ENCODE peak calls at places on chromosomes 2 and 18, in seven cellular contexts. Q is HCT116, V is PC-3, C is SK-N-SH, T is neural progenitor cell, I is MM.1S, X is GM23338. D is an unnamed sample.

GRCh38 chr2:207901401-207901800 is 123.9 kb downstream of the PLEKHM3 start:
- DNase-seq in Q (no peak), V (no peak), C (no peak), T (peak; percentile 49), I (no peak), X (no peak), D (no peak)

GRCh38 chr2:171317492-171318125 is 116.2 kb downstream of the METTL8 start:
- DNase-seq in Q (no peak), V (no peak), C (no peak), T (peak; percentile 7), I (no peak), X (no peak), D (no peak)

GRCh38 chr2:170848587-170848986 is 31.9 kb downstream of the GAD1 start:
- DNase-seq in Q (no peak), V (peak; percentile 44), C (no peak), T (no peak), I (no peak), X (no peak), D (no peak)

GRCh38 chr2:133941666-133942065 is 312.2 kb upstream of the MGAT5 start:
- DNase-seq in Q (no peak), V (no peak), C (no peak), T (no peak), I (no peak), X (peak; percentile 6), D (no peak)

GRCh38 chr2:69088471-69088870 is 75.5 kb downstream of the ANTXR1 start:
- DNase-seq in Q (no peak), V (no peak), C (no peak), T (no peak), I (no peak), X (no peak), D (no peak)

GRCh38 chr2:101263377-101263800 is 10.7 kb downstream of the CNOT11 start:
- DNase-seq in Q (no peak), V (no peak), C (no peak), T (no peak), I (no peak), X (no peak), D (no peak)

GRCh38 chr2:55609931-55610578 is 7.4 kb downstream of the PPP4R3B start:
- DNase-seq in Q (no peak), V (no peak), C (no peak), T (no peak), I (no peak), X (no peak), D (no peak)

GRCh38 chr2:147365577-147365976 is 479.3 kb upstream of the ACVR2A start:
- DNase-seq in Q (no peak), V (no peak), C (no peak), T (peak; percentile 44), I (no peak), X (no peak), D (peak; percentile 11)

GRCh38 chr2:95265182-95265581 is 9.1 kb upstream of the PROM2 start:
- DNase-seq in Q (no peak), V (no peak), C (no peak), T (no peak), I (no peak), X (no peak), D (no peak)

GRCh38 chr2:100041946-100042345 is 100.4 kb downstream of the AFF3 start:
- DNase-seq in Q (no peak), V (no peak), C (no peak), T (peak; percentile 89), I (no peak), X (peak; percentile 14), D (no peak)

GRCh38 chr2:38274286-38275276 is 102.5 kb downstream of the ATL2 start:
- DNase-seq in Q (peak; percentile 79), V (peak; percentile 83), C (peak; percentile 81), T (peak; percentile 73), I (peak; percentile 81), X (peak; percentile 78), D (peak; percentile 80)

GRCh38 chr2:27889774-27890145 is 427 bp downstream of the RBKS start:
- DNase-seq in Q (no peak), V (no peak), C (no peak), T (no peak), I (peak; percentile 9), X (peak; percentile 55), D (no peak)

GRCh38 chr18:13643261-13643671 is 83.1 kb downstream of the FAM210A start:
- DNase-seq in Q (no peak), V (no peak), C (no peak), T (no peak), I (no peak), X (no peak), D (no peak)

GRCh38 chr18:13256444-13257305 is 38.1 kb downstream of the LDLRAD4 start:
- DNase-seq in Q (no peak), V (no peak), C (no peak), T (peak; percentile 67), I (no peak), X (peak; percentile 54), D (no peak)

GRCh38 chr2:75596784-75597183 is 36.0 kb upstream of the EVA1A start:
- DNase-seq in Q (no peak), V (no peak), C (no peak), T (no peak), I (no peak), X (no peak), D (no peak)

GRCh38 chr2:65031341-65032015 is 24.7 kb upstream of the CEP68 start:
- DNase-seq in Q (no peak), V (peak; percentile 57), C (no peak), T (peak; percentile 39), I (peak; percentile 96), X (peak; percentile 72), D (no peak)

GRCh38 chr2:182167882-182168281 is 182.2 kb downstream of the PPP1R1C start:
- DNase-seq in Q (no peak), V (no peak), C (no peak), T (no peak), I (peak; percentile 91), X (no peak), D (no peak)

GRCh38 chr2:16150456-16151280 is 210.3 kb downstream of the MYCN start:
- DNase-seq in Q (no peak), V (no peak), C (no peak), T (no peak), I (no peak), X (no peak), D (no peak)

GRCh38 chr2:16148632-16149348 is 208.4 kb downstream of the MYCN start:
- DNase-seq in Q (no peak), V (no peak), C (no peak), T (no peak), I (no peak), X (no peak), D (no peak)

GRCh38 chr2:16151281-16151570 is 210.9 kb downstream of the MYCN start:
- DNase-seq in Q (no peak), V (no peak), C (no peak), T (no peak), I (no peak), X (no peak), D (no peak)

GRCh38 chr2:16151651-16152050 is 211.3 kb downstream of the MYCN start:
- DNase-seq in Q (no peak), V (no peak), C (no peak), T (no peak), I (no peak), X (no peak), D (no peak)

DNA sequence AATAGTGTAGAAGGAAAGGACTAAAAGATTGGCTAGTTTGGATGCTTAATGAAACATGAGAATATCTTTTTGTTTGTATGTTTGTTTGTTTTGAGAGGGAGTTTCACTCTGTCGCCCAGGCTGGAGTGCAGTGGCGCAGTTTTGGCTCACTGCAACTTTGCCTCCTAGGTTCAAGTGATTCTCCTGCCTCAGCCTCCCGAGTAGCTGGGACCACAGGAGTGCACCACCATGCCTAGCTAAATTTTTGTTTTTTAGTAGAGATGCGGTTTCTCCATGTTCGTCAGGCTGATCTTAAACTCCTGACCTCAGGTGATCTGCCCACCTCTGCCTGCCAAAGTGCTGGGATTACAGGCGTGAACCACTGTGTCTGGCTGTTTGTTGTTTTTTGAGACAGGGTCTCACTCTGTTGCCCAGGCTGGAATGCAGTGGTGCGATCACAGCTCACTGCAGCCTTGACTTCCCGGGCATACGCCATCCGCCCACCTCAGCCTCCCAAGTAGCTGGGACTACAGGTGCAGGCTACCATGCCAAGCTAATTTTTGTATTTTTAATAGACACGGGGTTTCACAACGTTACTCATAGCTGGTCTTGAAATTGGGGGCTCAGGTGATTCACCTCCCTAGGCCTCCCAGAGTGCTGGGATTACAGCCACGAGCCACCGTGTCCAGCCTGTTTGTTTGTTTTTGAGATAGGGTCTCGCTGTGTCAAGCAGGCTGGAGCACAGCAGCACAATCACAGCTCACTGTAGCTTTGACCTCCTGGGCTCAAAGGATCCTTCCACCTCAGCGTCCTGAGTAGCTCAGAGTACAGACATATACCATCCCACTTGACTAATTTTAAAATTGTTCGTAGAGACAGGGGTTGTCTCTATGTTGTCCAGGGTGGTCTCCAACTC is 209.2 kb downstream of the MYCN start:
- DNase-seq in Q (no peak), V (no peak), C (no peak), T (no peak), I (no peak), X (no peak), D (no peak)
- TF ChIP-seq EZH2phosphoT487 in Q (no peak), V (no peak), C (no peak), T (no peak), I (no peak), X (no peak), D (no peak)

GRCh38 chr2:240876475-240877251 is 8.0 kb downstream of the AGXT start:
- DNase-seq in Q (no peak), V (no peak), C (peak; percentile 42), T (no peak), I (no peak), X (no peak), D (peak; percentile 58)
- TF ChIP-seq EZH2phosphoT487 in Q (no peak), V (no peak), C (no peak), T (no peak), I (no peak), X (no peak), D (no peak)

DNA sequence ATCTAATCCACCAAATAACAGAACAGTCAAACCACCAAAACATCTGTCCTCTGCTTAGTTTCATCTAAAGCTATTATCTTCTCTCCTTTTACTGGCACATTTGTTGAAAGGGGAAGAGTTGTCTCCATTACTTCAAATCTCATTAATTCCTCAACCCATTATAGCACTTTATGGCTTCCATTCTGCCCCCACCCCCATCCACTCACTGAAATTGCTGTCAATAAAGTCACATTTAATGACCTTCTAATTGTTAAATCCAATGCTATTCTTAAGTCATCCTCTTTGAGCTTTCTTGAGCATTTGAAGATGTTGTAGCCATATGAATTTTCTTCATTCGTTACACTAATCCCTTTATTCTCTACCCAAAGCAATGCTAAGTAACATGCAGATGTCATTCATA is 5.2 kb downstream of the OXER1 start:
- DNase-seq in Q (no peak), V (no peak), C (no peak), T (no peak), I (no peak), X (no peak), D (no peak)
- TF ChIP-seq EZH2phosphoT487 in Q (no peak), V (no peak), C (no peak), T (no peak), I (no peak), X (no peak), D (no peak)

DNA sequence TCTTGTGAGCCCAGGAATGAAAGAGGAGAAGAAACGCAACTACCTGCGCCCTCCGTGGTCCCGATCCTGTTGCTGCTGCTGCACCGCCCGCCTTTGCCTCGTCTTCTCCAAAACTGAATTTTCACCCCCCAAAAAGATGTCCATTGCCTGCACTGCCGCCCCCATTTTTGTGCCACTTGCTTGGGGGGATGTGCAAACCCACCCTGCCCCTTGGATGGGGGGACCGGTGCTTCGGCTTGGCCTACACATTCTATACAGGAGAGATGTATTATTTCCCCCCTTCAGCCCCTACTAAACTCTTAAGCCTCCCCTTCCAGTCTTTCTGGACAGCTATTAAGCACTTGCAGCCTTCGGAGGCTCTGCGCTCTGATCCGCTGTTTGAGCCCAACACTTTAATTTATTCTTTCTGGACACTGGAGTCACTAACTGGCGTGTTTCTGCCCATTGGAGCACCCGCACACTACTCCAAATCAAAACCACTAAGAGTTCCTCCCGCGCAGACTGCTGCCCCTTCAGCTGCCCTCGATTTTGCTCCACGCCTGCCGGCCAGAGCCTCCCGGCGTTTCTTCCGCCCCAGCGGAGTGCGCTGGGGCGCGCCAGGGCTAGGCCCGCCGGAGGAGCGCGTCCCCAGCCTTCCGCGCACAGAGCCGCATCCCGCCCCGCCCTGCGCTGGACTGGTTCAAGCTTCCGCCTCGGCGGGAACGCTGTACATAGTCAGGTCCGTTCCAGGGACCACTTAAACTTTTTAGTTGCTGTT is 5.9 kb downstream of the OTX1 start:
- DNase-seq in Q (no peak), V (no peak), C (peak; percentile 75), T (peak; percentile 90), I (peak; percentile 35), X (peak; percentile 77), D (peak; percentile 28)
- TF ChIP-seq EZH2phosphoT487 in Q (no peak), V (no peak), C (no peak), T (no peak), I (no peak), X (peak; percentile 65), D (no peak)

D was measured in hepatocyte.